ENCODE peak calls at places on chromosomes 2 and 18, in eight cellular contexts. One of them, this sample, is unnamed.

GRCh38 chr2:73376681-73377080 is 9.0 kb upstream of the ALMS1 start:
- DNase-seq in BE2C: no peak
- DNase-seq in gastrocnemius medialis: no peak
- DNase-seq in neural progenitor cell: no peak
- DNase-seq in thyroid gland: no peak
- DNase-seq in adrenal gland: no peak
- DNase-seq in PC-9: no peak
- DNase-seq in right lobe of liver: no peak
- DNase-seq in this sample: no peak

GRCh38 chr2:136116813-136117390 is 1.0 kb downstream of the CXCR4 start:
- DNase-seq in gastrocnemius medialis: no peak
- DNase-seq in right lobe of liver: peak; percentile 64
- DNase-seq in thyroid gland: peak; percentile 16
- DNase-seq in neural progenitor cell: peak; percentile 51
- DNase-seq in adrenal gland: peak; percentile 63
- DNase-seq in BE2C: no peak
- DNase-seq in PC-9: no peak
- DNase-seq in this sample: no peak

GRCh38 chr2:5592906-5593305 is 99.3 kb upstream of the SOX11 start:
- DNase-seq in BE2C: no peak
- DNase-seq in neural progenitor cell: no peak
- DNase-seq in PC-9: no peak
- DNase-seq in thyroid gland: no peak
- DNase-seq in right lobe of liver: no peak
- DNase-seq in gastrocnemius medialis: no peak
- DNase-seq in adrenal gland: no peak
- DNase-seq in this sample: no peak

GRCh38 chr2:103139628-103140268 is 377.9 kb downstream of the TMEM182 start:
- DNase-seq in PC-9: no peak
- DNase-seq in thyroid gland: no peak
- DNase-seq in right lobe of liver: no peak
- DNase-seq in gastrocnemius medialis: no peak
- DNase-seq in neural progenitor cell: no peak
- DNase-seq in BE2C: no peak
- DNase-seq in adrenal gland: no peak
- DNase-seq in this sample: no peak

GRCh38 chr2:204842731-204843490 is 297.6 kb downstream of the PARD3B start:
- DNase-seq in BE2C: no peak
- DNase-seq in right lobe of liver: no peak
- DNase-seq in thyroid gland: peak; percentile 34
- DNase-seq in adrenal gland: peak; percentile 42
- DNase-seq in PC-9: peak; percentile 16
- DNase-seq in gastrocnemius medialis: peak; percentile 16
- DNase-seq in neural progenitor cell: no peak
- DNase-seq in this sample: no peak

GRCh38 chr2:227097495-227098161 is 66.4 kb downstream of the COL4A4 start:
- DNase-seq in thyroid gland: no peak
- DNase-seq in gastrocnemius medialis: no peak
- DNase-seq in PC-9: no peak
- DNase-seq in right lobe of liver: no peak
- DNase-seq in neural progenitor cell: no peak
- DNase-seq in adrenal gland: no peak
- DNase-seq in BE2C: no peak
- DNase-seq in this sample: no peak

GRCh38 chr2:120802161-120802560 is 66.5 kb downstream of the GLI2 start:
- DNase-seq in thyroid gland: no peak
- DNase-seq in adrenal gland: no peak
- DNase-seq in BE2C: no peak
- DNase-seq in PC-9: no peak
- DNase-seq in right lobe of liver: no peak
- DNase-seq in neural progenitor cell: no peak
- DNase-seq in gastrocnemius medialis: no peak
- DNase-seq in this sample: no peak

GRCh38 chr2:129011466-129012061 is 692.9 kb upstream of the HS6ST1 start:
- DNase-seq in right lobe of liver: no peak
- DNase-seq in adrenal gland: no peak
- DNase-seq in BE2C: no peak
- DNase-seq in gastrocnemius medialis: no peak
- DNase-seq in neural progenitor cell: no peak
- DNase-seq in thyroid gland: no peak
- DNase-seq in PC-9: no peak
- DNase-seq in this sample: no peak

GRCh38 chr2:38665854-38666577 is at the start of gene GALM:
- DNase-seq in right lobe of liver: peak; percentile 89
- DNase-seq in PC-9: peak; percentile 86
- DNase-seq in gastrocnemius medialis: peak; percentile 79
- DNase-seq in neural progenitor cell: peak; percentile 93
- DNase-seq in thyroid gland: peak; percentile 92
- DNase-seq in BE2C: peak; percentile 71
- DNase-seq in adrenal gland: peak; percentile 94
- DNase-seq in this sample: no peak

GRCh38 chr2:207734264-207734635 is 22.8 kb downstream of the CCNYL1 start:
- DNase-seq in PC-9: no peak
- DNase-seq in neural progenitor cell: no peak
- DNase-seq in adrenal gland: no peak
- DNase-seq in right lobe of liver: no peak
- DNase-seq in thyroid gland: no peak
- DNase-seq in BE2C: no peak
- DNase-seq in gastrocnemius medialis: no peak
- DNase-seq in this sample: no peak

GRCh38 chr2:127678991-127679390 is 3.7 kb upstream of the LIMS2 start:
- DNase-seq in thyroid gland: no peak
- DNase-seq in BE2C: no peak
- DNase-seq in gastrocnemius medialis: no peak
- DNase-seq in adrenal gland: no peak
- DNase-seq in neural progenitor cell: no peak
- DNase-seq in PC-9: no peak
- DNase-seq in right lobe of liver: no peak
- DNase-seq in this sample: no peak

GRCh38 chr2:26316041-26316440 is 29.9 kb upstream of the SELENOI start:
- DNase-seq in adrenal gland: no peak
- DNase-seq in neural progenitor cell: peak; percentile 45
- DNase-seq in BE2C: no peak
- DNase-seq in gastrocnemius medialis: no peak
- DNase-seq in thyroid gland: no peak
- DNase-seq in right lobe of liver: no peak
- DNase-seq in PC-9: no peak
- DNase-seq in this sample: no peak
- TF ChIP-seq CTCF in adrenal gland: no peak
- TF ChIP-seq CTCF in neural progenitor cell: peak; percentile 39
- TF ChIP-seq CTCF in BE2C: peak; percentile 31
- TF ChIP-seq CTCF in gastrocnemius medialis: no peak
- TF ChIP-seq CTCF in thyroid gland: no peak
- TF ChIP-seq CTCF in right lobe of liver: peak; percentile 16
- TF ChIP-seq CTCF in PC-9: peak; percentile 44
- TF ChIP-seq CTCF in this sample: peak; percentile 26

GRCh38 chr2:112023707-112024106 is 31.4 kb upstream of the TMEM87B start:
- DNase-seq in adrenal gland: no peak
- DNase-seq in gastrocnemius medialis: no peak
- DNase-seq in PC-9: no peak
- DNase-seq in neural progenitor cell: no peak
- DNase-seq in BE2C: no peak
- DNase-seq in right lobe of liver: no peak
- DNase-seq in thyroid gland: no peak
- DNase-seq in this sample: no peak
- H3K4me1 ChIP-seq in adrenal gland: peaks cover under 1% of the 10 kb centered on the region
- H3K4me1 ChIP-seq in gastrocnemius medialis: no peaks in the 10 kb centered on the region
- H3K4me1 ChIP-seq in PC-9: peaks cover 28% of the 10 kb centered on the region
- H3K4me1 ChIP-seq in neural progenitor cell: peaks cover 12% of the 10 kb centered on the region
- H3K4me1 ChIP-seq in BE2C: peaks cover 4% of the 10 kb centered on the region
- H3K4me1 ChIP-seq in right lobe of liver: no peaks in the 10 kb centered on the region
- H3K4me1 ChIP-seq in thyroid gland: no peaks in the 10 kb centered on the region
- H3K4me1 ChIP-seq in this sample: no peaks in the 10 kb centered on the region

GRCh38 chr2:164597988-164598387 is 23.3 kb downstream of the GRB14 start:
- DNase-seq in thyroid gland: no peak
- DNase-seq in BE2C: no peak
- DNase-seq in right lobe of liver: no peak
- DNase-seq in neural progenitor cell: no peak
- DNase-seq in adrenal gland: no peak
- DNase-seq in PC-9: peak; percentile 12
- DNase-seq in gastrocnemius medialis: no peak
- DNase-seq in this sample: no peak

GRCh38 chr2:164595031-164595430 is 26.3 kb downstream of the GRB14 start:
- DNase-seq in neural progenitor cell: no peak
- DNase-seq in right lobe of liver: no peak
- DNase-seq in gastrocnemius medialis: no peak
- DNase-seq in thyroid gland: no peak
- DNase-seq in adrenal gland: no peak
- DNase-seq in PC-9: no peak
- DNase-seq in BE2C: no peak
- DNase-seq in this sample: no peak

GRCh38 chr2:164599954-164600589 is 21.2 kb downstream of the GRB14 start:
- DNase-seq in PC-9: peak; percentile 10
- DNase-seq in neural progenitor cell: peak; percentile 84
- DNase-seq in adrenal gland: peak; percentile 66
- DNase-seq in right lobe of liver: no peak
- DNase-seq in BE2C: peak; percentile 46
- DNase-seq in thyroid gland: peak; percentile 40
- DNase-seq in gastrocnemius medialis: no peak
- DNase-seq in this sample: no peak

GRCh38 chr2:164605295-164605694 is 16.0 kb downstream of the GRB14 start:
- DNase-seq in PC-9: no peak
- DNase-seq in neural progenitor cell: no peak
- DNase-seq in right lobe of liver: no peak
- DNase-seq in adrenal gland: no peak
- DNase-seq in BE2C: no peak
- DNase-seq in gastrocnemius medialis: no peak
- DNase-seq in thyroid gland: no peak
- DNase-seq in this sample: no peak

GRCh38 chr2:164600763-164601162 is 20.5 kb downstream of the GRB14 start:
- DNase-seq in adrenal gland: no peak
- DNase-seq in neural progenitor cell: no peak
- DNase-seq in gastrocnemius medialis: no peak
- DNase-seq in right lobe of liver: no peak
- DNase-seq in thyroid gland: no peak
- DNase-seq in BE2C: no peak
- DNase-seq in PC-9: no peak
- DNase-seq in this sample: no peak
- H3K4me3 ChIP-seq in adrenal gland: no peak overlapping the region
- H3K4me3 ChIP-seq in neural progenitor cell: no peak overlapping the region
- H3K4me3 ChIP-seq in gastrocnemius medialis: no peak overlapping the region
- H3K4me3 ChIP-seq in right lobe of liver: no peak overlapping the region
- H3K4me3 ChIP-seq in thyroid gland: no peak overlapping the region
- H3K4me3 ChIP-seq in BE2C: no peak overlapping the region
- H3K4me3 ChIP-seq in PC-9: no peak overlapping the region
- H3K4me3 ChIP-seq in this sample: no peak overlapping the region

GRCh38 chr2:125364181-125364806 is 1291.7 kb upstream of the GYPC start:
- DNase-seq in neural progenitor cell: no peak
- DNase-seq in PC-9: no peak
- DNase-seq in right lobe of liver: no peak
- DNase-seq in gastrocnemius medialis: no peak
- DNase-seq in BE2C: no peak
- DNase-seq in thyroid gland: no peak
- DNase-seq in adrenal gland: no peak
- DNase-seq in this sample: no peak
- TF ChIP-seq CTCF in neural progenitor cell: peak; percentile 10
- TF ChIP-seq CTCF in PC-9: peak; percentile 29
- TF ChIP-seq CTCF in right lobe of liver: no peak
- TF ChIP-seq CTCF in gastrocnemius medialis: no peak
- TF ChIP-seq CTCF in BE2C: no peak
- TF ChIP-seq CTCF in thyroid gland: no peak
- TF ChIP-seq CTCF in adrenal gland: no peak
- TF ChIP-seq CTCF in this sample: no peak

DNA sequence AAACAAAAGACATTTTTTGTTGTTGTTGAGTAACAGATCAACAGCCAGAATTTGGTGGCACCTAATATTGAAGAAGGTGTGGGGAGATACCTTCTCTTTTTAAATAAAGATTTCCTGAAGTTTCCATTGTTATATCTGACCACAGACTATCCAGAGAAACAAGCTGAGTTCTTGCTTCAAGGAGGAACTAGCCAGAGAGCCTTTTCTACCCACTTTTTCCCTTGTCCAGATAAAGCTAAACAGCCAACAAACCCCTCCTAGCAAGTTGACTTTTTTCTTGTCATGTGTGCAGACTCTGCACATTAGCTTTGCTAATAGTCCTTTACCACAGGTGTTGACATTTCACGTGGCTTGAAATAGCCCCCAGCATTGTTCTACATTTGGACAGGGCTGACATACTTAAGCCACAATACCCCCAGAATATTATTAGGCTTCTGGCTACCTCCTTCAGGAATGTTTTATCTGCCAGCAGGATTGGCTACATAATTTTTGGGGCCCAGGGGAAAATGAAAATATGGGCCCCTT is 40.7 kb downstream of the PCBP1 start:
- DNase-seq in gastrocnemius medialis: no peak
- DNase-seq in neural progenitor cell: no peak
- DNase-seq in thyroid gland: no peak
- DNase-seq in PC-9: no peak
- DNase-seq in right lobe of liver: no peak
- DNase-seq in adrenal gland: no peak
- DNase-seq in BE2C: no peak
- DNase-seq in this sample: no peak
- H3K4me1 ChIP-seq in gastrocnemius medialis: peaks cover 53% of the 10 kb centered on the region
- H3K4me1 ChIP-seq in neural progenitor cell: peaks cover 22% of the 10 kb centered on the region
- H3K4me1 ChIP-seq in thyroid gland: peaks cover 76% of the 10 kb centered on the region
- H3K4me1 ChIP-seq in PC-9: peaks cover 48% of the 10 kb centered on the region
- H3K4me1 ChIP-seq in right lobe of liver: no peaks in the 10 kb centered on the region
- H3K4me1 ChIP-seq in adrenal gland: peaks cover 23% of the 10 kb centered on the region
- H3K4me1 ChIP-seq in BE2C: peaks cover under 1% of the 10 kb centered on the region
- H3K4me1 ChIP-seq in this sample: peaks cover 69% of the 10 kb centered on the region

GRCh38 chr2:236055471-236055870 is 112.7 kb downstream of the GBX2 start:
- DNase-seq in PC-9: no peak
- DNase-seq in adrenal gland: no peak
- DNase-seq in BE2C: no peak
- DNase-seq in neural progenitor cell: no peak
- DNase-seq in thyroid gland: no peak
- DNase-seq in right lobe of liver: no peak
- DNase-seq in gastrocnemius medialis: no peak
- DNase-seq in this sample: no peak
- H3K4me3 ChIP-seq in PC-9: no peak overlapping the region
- H3K4me3 ChIP-seq in adrenal gland: no peak overlapping the region
- H3K4me3 ChIP-seq in BE2C: no peak overlapping the region
- H3K4me3 ChIP-seq in neural progenitor cell: no peak overlapping the region
- H3K4me3 ChIP-seq in thyroid gland: no peak overlapping the region
- H3K4me3 ChIP-seq in right lobe of liver: no peak overlapping the region
- H3K4me3 ChIP-seq in gastrocnemius medialis: no peak overlapping the region
- H3K4me3 ChIP-seq in this sample: no peak overlapping the region

GRCh38 chr2:23803965-23804542 is 122.9 kb downstream of the ATAD2B start:
- DNase-seq in BE2C: peak; percentile 76
- DNase-seq in gastrocnemius medialis: no peak
- DNase-seq in adrenal gland: peak; percentile 31
- DNase-seq in right lobe of liver: no peak
- DNase-seq in thyroid gland: peak; percentile 62
- DNase-seq in neural progenitor cell: peak; percentile 37
- DNase-seq in PC-9: peak; percentile 8
- DNase-seq in this sample: no peak
- TF ChIP-seq CTCF in BE2C: peak; percentile 77
- TF ChIP-seq CTCF in gastrocnemius medialis: no peak
- TF ChIP-seq CTCF in adrenal gland: no peak
- TF ChIP-seq CTCF in right lobe of liver: peak; percentile 32
- TF ChIP-seq CTCF in thyroid gland: no peak
- TF ChIP-seq CTCF in neural progenitor cell: peak; percentile 51
- TF ChIP-seq CTCF in PC-9: no peak
- TF ChIP-seq CTCF in this sample: no peak

GRCh38 chr2:11949732-11950503 is 203.5 kb downstream of the LPIN1 start:
- DNase-seq in neural progenitor cell: no peak
- DNase-seq in thyroid gland: no peak
- DNase-seq in PC-9: no peak
- DNase-seq in gastrocnemius medialis: no peak
- DNase-seq in right lobe of liver: no peak
- DNase-seq in BE2C: no peak
- DNase-seq in adrenal gland: no peak
- DNase-seq in this sample: no peak
- H3K4me1 ChIP-seq in neural progenitor cell: peaks cover 4% of the 10 kb centered on the region
- H3K4me1 ChIP-seq in thyroid gland: no peaks in the 10 kb centered on the region
- H3K4me1 ChIP-seq in PC-9: peaks cover 5% of the 10 kb centered on the region
- H3K4me1 ChIP-seq in gastrocnemius medialis: no peaks in the 10 kb centered on the region
- H3K4me1 ChIP-seq in right lobe of liver: no peaks in the 10 kb centered on the region
- H3K4me1 ChIP-seq in BE2C: peaks cover under 1% of the 10 kb centered on the region
- H3K4me1 ChIP-seq in adrenal gland: no peaks in the 10 kb centered on the region
- H3K4me1 ChIP-seq in this sample: no peaks in the 10 kb centered on the region

GRCh38 chr18:77068321-77068841 is 64.2 kb downstream of the MBP start:
- DNase-seq in BE2C: no peak
- DNase-seq in right lobe of liver: no peak
- DNase-seq in adrenal gland: no peak
- DNase-seq in gastrocnemius medialis: no peak
- DNase-seq in neural progenitor cell: no peak
- DNase-seq in PC-9: no peak
- DNase-seq in thyroid gland: no peak
- DNase-seq in this sample: no peak
- H3K4me3 ChIP-seq in BE2C: no peak overlapping the region
- H3K4me3 ChIP-seq in right lobe of liver: no peak overlapping the region
- H3K4me3 ChIP-seq in adrenal gland: no peak overlapping the region
- H3K4me3 ChIP-seq in gastrocnemius medialis: no peak overlapping the region
- H3K4me3 ChIP-seq in neural progenitor cell: no peak overlapping the region
- H3K4me3 ChIP-seq in PC-9: no peak overlapping the region
- H3K4me3 ChIP-seq in thyroid gland: no peak overlapping the region
- H3K4me3 ChIP-seq in this sample: no peak overlapping the region